ENCODE peak calls at places on chromosomes 1 and 21, in eight cellular contexts. I is activated CD4-positive, alpha-beta T cell treated with anti-CD3 and anti-CD28 coated beads, Interleukin-2, amount 50 U/mL, for 24 hours; O is MV-4-11; L is HAP-1; H is effector memory CD4-positive, alpha-beta T cell; Q is PC-3; S is cardiac muscle cell; E is cardiac fibroblast. U is an unnamed sample.

GRCh38 chr21:35677298-35677841 is 383.0 kb downstream of the SETD4 start:
- DNase-seq in I (no peak), O (no peak), L (no peak), H (no peak), Q (peak), S (no peak), E (no peak), U (no peak)

GRCh38 chr21:39381009-39381408 is 32.1 kb upstream of the HMGN1 start:
- DNase-seq in I (no peak), O (no peak), L (no peak), H (no peak), Q (peak), S (no peak), E (no peak), U (no peak)

GRCh38 chr1:7121622-7121988 is 336.4 kb downstream of the CAMTA1 start:
- DNase-seq in I (no peak), O (no peak), L (no peak), H (no peak), Q (no peak), S (no peak), E (no peak), U (no peak)

GRCh38 chr1:78408830-78409229 is 81.9 kb upstream of the PTGFR start:
- DNase-seq in I (no peak), O (no peak), L (no peak), H (no peak), Q (no peak), S (no peak), E (peak), U (no peak)

GRCh38 chr1:9239622-9240401 is 5.2 kb downstream of the H6PD start:
- DNase-seq in I (no peak), O (peak), L (no peak), H (peak), Q (no peak), S (peak), E (peak), U (no peak)

GRCh38 chr1:114359791-114360190 is 151.2 kb downstream of the TRIM33 start:
- DNase-seq in I (no peak), O (no peak), L (no peak), H (no peak), Q (no peak), S (no peak), E (no peak), U (no peak)

GRCh38 chr1:63592536-63593302 is 492 bp upstream of the PGM1 start:
- DNase-seq in I (no peak), O (no peak), L (peak), H (no peak), Q (peak), S (no peak), E (no peak), U (no peak)

GRCh38 chr1:11697893-11698210 is 6.3 kb downstream of the DRAXIN start:
- DNase-seq in I (no peak), O (no peak), L (no peak), H (no peak), Q (no peak), S (no peak), E (no peak), U (no peak)

GRCh38 chr1:200243042-200243437 is 166.8 kb downstream of the ZNF281 start:
- DNase-seq in I (no peak), O (peak), L (peak), H (no peak), Q (no peak), S (no peak), E (no peak), U (no peak)

GRCh38 chr1:165895451-165895871 is 68.0 kb downstream of the UCK2 start:
- DNase-seq in I (no peak), O (no peak), L (no peak), H (no peak), Q (no peak), S (peak), E (peak), U (no peak)

GRCh38 chr1:32925360-32926142 is 24.4 kb upstream of the TMEM54 start:
- DNase-seq in I (no peak), O (no peak), L (no peak), H (no peak), Q (no peak), S (peak), E (no peak), U (peak)

GRCh38 chr1:25958475-25958874 is 39.4 kb downstream of the PAFAH2 start:
- DNase-seq in I (no peak), O (no peak), L (no peak), H (no peak), Q (peak), S (peak), E (peak), U (no peak)

GRCh38 chr1:207060596-207060995 is 7.5 kb downstream of the PFKFB2 start:
- DNase-seq in I (no peak), O (no peak), L (no peak), H (no peak), Q (no peak), S (no peak), E (no peak), U (no peak)

GRCh38 chr1:16960560-16961296 is 19.7 kb downstream of the MFAP2 start:
- DNase-seq in I (peak), O (peak), L (no peak), H (peak), Q (peak), S (peak), E (peak), U (peak)

GRCh38 chr1:169928438-169929209 is 34.9 kb upstream of the SCYL3 start:
- DNase-seq in I (no peak), O (peak), L (peak), H (no peak), Q (peak), S (peak), E (peak), U (no peak)

GRCh38 chr1:225555821-225556220 is 97.1 kb downstream of the ENAH start:
- DNase-seq in I (no peak), O (no peak), L (no peak), H (no peak), Q (no peak), S (no peak), E (no peak), U (no peak)

GRCh38 chr1:1206376-1207253 is at the start of gene TNFRSF18:
- DNase-seq in I (peak), O (no peak), L (no peak), H (no peak), Q (peak), S (no peak), E (no peak), U (no peak)

GRCh38 chr1:246301553-246302250 is 205.4 kb downstream of the SMYD3 start:
- DNase-seq in I (no peak), O (no peak), L (no peak), H (no peak), Q (no peak), S (no peak), E (peak), U (no peak)

GRCh38 chr1:111563619-111564018 is 56.0 kb upstream of the RAP1A start:
- DNase-seq in I (no peak), O (no peak), L (no peak), H (no peak), Q (peak), S (peak), E (peak), U (no peak)

GRCh38 chr1:17523487-17524029 is 15.9 kb upstream of the ARHGEF10L start:
- DNase-seq in I (no peak), O (no peak), L (no peak), H (no peak), Q (no peak), S (no peak), E (no peak), U (no peak)

GRCh38 chr1:97281962-97282361 is 560.4 kb downstream of the PTBP2 start:
- DNase-seq in I (no peak), O (no peak), L (no peak), H (no peak), Q (no peak), S (no peak), E (peak), U (no peak)

GRCh38 chr1:163983097-163983496 is 575.9 kb upstream of the PBX1 start:
- DNase-seq in I (no peak), O (no peak), L (no peak), H (no peak), Q (no peak), S (no peak), E (no peak), U (no peak)

GRCh38 chr1:114322207-114322606 is 168.5 kb upstream of the SYT6 start:
- DNase-seq in I (no peak), O (peak), L (no peak), H (no peak), Q (no peak), S (no peak), E (no peak), U (no peak)

GRCh38 chr1:165580931-165581871 is 37.4 kb downstream of the LRRC52 start:
- DNase-seq in I (no peak), O (no peak), L (no peak), H (no peak), Q (no peak), S (no peak), E (peak), U (no peak)

GRCh38 chr1:99277066-99277465 is 12.8 kb downstream of the PLPPR4 start:
- DNase-seq in I (no peak), O (no peak), L (no peak), H (no peak), Q (no peak), S (no peak), E (no peak), U (no peak)

GRCh38 chr1:156385534-156386031 is 16.6 kb downstream of the RHBG start:
- DNase-seq in I (peak), O (peak), L (peak), H (peak), Q (peak), S (peak), E (peak), U (peak)

GRCh38 chr1:46806196-46807020 is 7.6 kb downstream of the CYP4B1 start:
- DNase-seq in I (no peak), O (no peak), L (no peak), H (no peak), Q (no peak), S (peak), E (peak), U (no peak)

GRCh38 chr1:196680107-196680506 is 28.3 kb downstream of the CFH start:
- DNase-seq in I (no peak), O (no peak), L (no peak), H (no peak), Q (peak), S (peak), E (peak), U (no peak)

GRCh38 chr1:204651843-204652421 is 33.6 kb downstream of the LRRN2 start:
- DNase-seq in I (no peak), O (no peak), L (no peak), H (no peak), Q (no peak), S (no peak), E (no peak), U (no peak)

GRCh38 chr1:242827538-242827937 is 303.0 kb upstream of the PLD5 start:
- DNase-seq in I (no peak), O (no peak), L (no peak), H (no peak), Q (no peak), S (no peak), E (no peak), U (no peak)

GRCh38 chr1:61797045-61797755 is 54.9 kb downstream of the PATJ start:
- DNase-seq in I (no peak), O (no peak), L (no peak), H (no peak), Q (peak), S (no peak), E (peak), U (no peak)

GRCh38 chr1:156814571-156815260 is 1.9 kb downstream of the SH2D2A start:
- DNase-seq in I (no peak), O (no peak), L (no peak), H (peak), Q (peak), S (no peak), E (no peak), U (no peak)

GRCh38 chr1:218969021-218969420 is 204.7 kb upstream of the LYPLAL1 start:
- DNase-seq in I (no peak), O (no peak), L (no peak), H (no peak), Q (no peak), S (no peak), E (peak), U (no peak)

GRCh38 chr21:16573581-16573980 is 843.8 kb downstream of the USP25 start:
- DNase-seq in I (no peak), O (no peak), L (no peak), H (no peak), Q (no peak), S (peak), E (peak), U (no peak)

GRCh38 chr1:109240158-109241152 is 8.9 kb upstream of the CELSR2 start:
- DNase-seq in I (no peak), O (peak), L (no peak), H (no peak), Q (peak), S (peak), E (peak), U (no peak)

GRCh38 chr21:46188226-46189212 is 4.3 kb upstream of the SPATC1L start:
- DNase-seq in I (no peak), O (peak), L (peak), H (no peak), Q (peak), S (peak), E (peak), U (no peak)

GRCh38 chr1:4161271-4162006 is 261.4 kb upstream of the C1orf174 start:
- DNase-seq in I (no peak), O (no peak), L (no peak), H (no peak), Q (no peak), S (no peak), E (no peak), U (no peak)